ENCODE peak calls at places on chromosomes 12 and 14, in ten cellular contexts. One of them, this sample, is unnamed.

GRCh38 chr14:55747186-55747585 is 167.2 kb downstream of the KTN1 start:
- DNase-seq in activated gamma-delta T cell treated with anti-CD3 and anti-CD28 coated beads, Interleukin-2, amount 50 U/mL, for 16 hours: no peak
- DNase-seq in AML-193: no peak
- DNase-seq in HuH-7: no peak
- DNase-seq in lower leg skin: no peak
- DNase-seq in NCI-H1930: no peak
- DNase-seq in left colon: no peak
- DNase-seq in ELF-1: no peak
- DNase-seq in mucosa of descending colon: no peak
- DNase-seq in HEK293T: no peak
- DNase-seq in this sample: no peak

GRCh38 chr12:80988986-80989385 is 51.3 kb upstream of the LIN7A start:
- DNase-seq in lower leg skin: no peak
- DNase-seq in HEK293T: no peak
- DNase-seq in AML-193: no peak
- DNase-seq in NCI-H1930: no peak
- DNase-seq in HuH-7: no peak
- DNase-seq in left colon: no peak
- DNase-seq in activated gamma-delta T cell treated with anti-CD3 and anti-CD28 coated beads, Interleukin-2, amount 50 U/mL, for 16 hours: no peak
- DNase-seq in mucosa of descending colon: no peak
- DNase-seq in ELF-1: no peak
- DNase-seq in this sample: no peak

GRCh38 chr14:105500036-105500725 is 9.1 kb downstream of the TEDC1 start:
- DNase-seq in activated gamma-delta T cell treated with anti-CD3 and anti-CD28 coated beads, Interleukin-2, amount 50 U/mL, for 16 hours: no peak
- DNase-seq in left colon: no peak
- DNase-seq in AML-193: no peak
- DNase-seq in HuH-7: no peak
- DNase-seq in lower leg skin: no peak
- DNase-seq in NCI-H1930: no peak
- DNase-seq in ELF-1: no peak
- DNase-seq in HEK293T: no peak
- DNase-seq in mucosa of descending colon: peak; percentile 19
- DNase-seq in this sample: no peak

GRCh38 chr14:90445011-90445410 is 48.2 kb downstream of the CALM1 start:
- DNase-seq in HuH-7: no peak
- DNase-seq in HEK293T: no peak
- DNase-seq in ELF-1: peak; percentile 49
- DNase-seq in left colon: no peak
- DNase-seq in mucosa of descending colon: no peak
- DNase-seq in activated gamma-delta T cell treated with anti-CD3 and anti-CD28 coated beads, Interleukin-2, amount 50 U/mL, for 16 hours: no peak
- DNase-seq in AML-193: no peak
- DNase-seq in lower leg skin: no peak
- DNase-seq in NCI-H1930: no peak
- DNase-seq in this sample: no peak

GRCh38 chr12:95424271-95424994 is 49.5 kb upstream of the METAP2 start:
- DNase-seq in ELF-1: no peak
- DNase-seq in HEK293T: no peak
- DNase-seq in left colon: no peak
- DNase-seq in mucosa of descending colon: no peak
- DNase-seq in HuH-7: no peak
- DNase-seq in AML-193: no peak
- DNase-seq in lower leg skin: no peak
- DNase-seq in activated gamma-delta T cell treated with anti-CD3 and anti-CD28 coated beads, Interleukin-2, amount 50 U/mL, for 16 hours: no peak
- DNase-seq in NCI-H1930: no peak
- DNase-seq in this sample: no peak

GRCh38 chr14:95446470-95446869 is 70.0 kb downstream of the SYNE3 start:
- DNase-seq in activated gamma-delta T cell treated with anti-CD3 and anti-CD28 coated beads, Interleukin-2, amount 50 U/mL, for 16 hours: no peak
- DNase-seq in mucosa of descending colon: no peak
- DNase-seq in HEK293T: no peak
- DNase-seq in HuH-7: no peak
- DNase-seq in left colon: no peak
- DNase-seq in NCI-H1930: no peak
- DNase-seq in ELF-1: no peak
- DNase-seq in lower leg skin: no peak
- DNase-seq in AML-193: no peak
- DNase-seq in this sample: no peak

GRCh38 chr12:1966561-1967211 is 37.6 kb downstream of the DCP1B start:
- DNase-seq in mucosa of descending colon: no peak
- DNase-seq in lower leg skin: no peak
- DNase-seq in left colon: no peak
- DNase-seq in HEK293T: no peak
- DNase-seq in AML-193: no peak
- DNase-seq in HuH-7: no peak
- DNase-seq in activated gamma-delta T cell treated with anti-CD3 and anti-CD28 coated beads, Interleukin-2, amount 50 U/mL, for 16 hours: no peak
- DNase-seq in NCI-H1930: no peak
- DNase-seq in ELF-1: no peak
- DNase-seq in this sample: no peak

GRCh38 chr12:125704803-125705202 is 639.6 kb downstream of the AACS start:
- DNase-seq in NCI-H1930: no peak
- DNase-seq in AML-193: no peak
- DNase-seq in mucosa of descending colon: no peak
- DNase-seq in HuH-7: no peak
- DNase-seq in lower leg skin: no peak
- DNase-seq in activated gamma-delta T cell treated with anti-CD3 and anti-CD28 coated beads, Interleukin-2, amount 50 U/mL, for 16 hours: no peak
- DNase-seq in HEK293T: no peak
- DNase-seq in left colon: no peak
- DNase-seq in ELF-1: no peak
- DNase-seq in this sample: no peak

GRCh38 chr12:45268672-45269406 is 52.9 kb downstream of the ANO6 start:
- DNase-seq in AML-193: no peak
- DNase-seq in HuH-7: no peak
- DNase-seq in HEK293T: peak; percentile 55
- DNase-seq in mucosa of descending colon: peak; percentile 36
- DNase-seq in activated gamma-delta T cell treated with anti-CD3 and anti-CD28 coated beads, Interleukin-2, amount 50 U/mL, for 16 hours: no peak
- DNase-seq in NCI-H1930: peak; percentile 64
- DNase-seq in lower leg skin: peak; percentile 57
- DNase-seq in ELF-1: peak; percentile 75
- DNase-seq in left colon: peak; percentile 38
- DNase-seq in this sample: no peak

GRCh38 chr14:96592591-96593388 is 90.6 kb downstream of the PAPOLA start:
- DNase-seq in HEK293T: no peak
- DNase-seq in HuH-7: no peak
- DNase-seq in activated gamma-delta T cell treated with anti-CD3 and anti-CD28 coated beads, Interleukin-2, amount 50 U/mL, for 16 hours: peak; percentile 41
- DNase-seq in AML-193: no peak
- DNase-seq in ELF-1: peak; percentile 65
- DNase-seq in mucosa of descending colon: peak; percentile 67
- DNase-seq in NCI-H1930: no peak
- DNase-seq in lower leg skin: no peak
- DNase-seq in left colon: peak; percentile 56
- DNase-seq in this sample: peak; percentile 74

GRCh38 chr14:100305446-100306255 is 593 bp downstream of the SLC25A29 start:
- DNase-seq in HuH-7: no peak
- DNase-seq in activated gamma-delta T cell treated with anti-CD3 and anti-CD28 coated beads, Interleukin-2, amount 50 U/mL, for 16 hours: peak; percentile 51
- DNase-seq in HEK293T: no peak
- DNase-seq in lower leg skin: no peak
- DNase-seq in left colon: peak; percentile 53
- DNase-seq in mucosa of descending colon: peak; percentile 72
- DNase-seq in ELF-1: no peak
- DNase-seq in AML-193: no peak
- DNase-seq in NCI-H1930: no peak
- DNase-seq in this sample: peak; percentile 25

GRCh38 chr12:94615284-94616216 is 34.8 kb downstream of the TMCC3 start:
- DNase-seq in ELF-1: peak; percentile 78
- DNase-seq in lower leg skin: no peak
- DNase-seq in left colon: peak; percentile 73
- DNase-seq in AML-193: no peak
- DNase-seq in activated gamma-delta T cell treated with anti-CD3 and anti-CD28 coated beads, Interleukin-2, amount 50 U/mL, for 16 hours: no peak
- DNase-seq in HEK293T: peak; percentile 19
- DNase-seq in NCI-H1930: no peak
- DNase-seq in HuH-7: no peak
- DNase-seq in mucosa of descending colon: peak; percentile 66
- DNase-seq in this sample: no peak

GRCh38 chr12:46661161-46661845 is 164.5 kb downstream of the SLC38A4 start:
- DNase-seq in HuH-7: peak; percentile 42
- DNase-seq in activated gamma-delta T cell treated with anti-CD3 and anti-CD28 coated beads, Interleukin-2, amount 50 U/mL, for 16 hours: no peak
- DNase-seq in AML-193: peak; percentile 77
- DNase-seq in left colon: no peak
- DNase-seq in lower leg skin: peak; percentile 42
- DNase-seq in ELF-1: peak; percentile 22
- DNase-seq in NCI-H1930: peak; percentile 72
- DNase-seq in mucosa of descending colon: no peak
- DNase-seq in HEK293T: peak; percentile 45
- DNase-seq in this sample: no peak

GRCh38 chr14:99194736-99195135 is 77.3 kb downstream of the BCL11B start:
- DNase-seq in AML-193: no peak
- DNase-seq in HEK293T: no peak
- DNase-seq in mucosa of descending colon: no peak
- DNase-seq in left colon: no peak
- DNase-seq in NCI-H1930: no peak
- DNase-seq in activated gamma-delta T cell treated with anti-CD3 and anti-CD28 coated beads, Interleukin-2, amount 50 U/mL, for 16 hours: no peak
- DNase-seq in ELF-1: no peak
- DNase-seq in lower leg skin: no peak
- DNase-seq in HuH-7: no peak
- DNase-seq in this sample: no peak

GRCh38 chr12:59650594-59651229 is 54.9 kb downstream of the SLC16A7 start:
- DNase-seq in HEK293T: peak; percentile 3
- DNase-seq in AML-193: no peak
- DNase-seq in HuH-7: peak; percentile 10
- DNase-seq in NCI-H1930: no peak
- DNase-seq in lower leg skin: no peak
- DNase-seq in activated gamma-delta T cell treated with anti-CD3 and anti-CD28 coated beads, Interleukin-2, amount 50 U/mL, for 16 hours: no peak
- DNase-seq in left colon: no peak
- DNase-seq in mucosa of descending colon: no peak
- DNase-seq in ELF-1: no peak
- DNase-seq in this sample: no peak

GRCh38 chr12:89648211-89648930 is 60.3 kb downstream of the ATP2B1 start:
- DNase-seq in HuH-7: peak; percentile 53
- DNase-seq in mucosa of descending colon: no peak
- DNase-seq in left colon: no peak
- DNase-seq in ELF-1: peak; percentile 95
- DNase-seq in NCI-H1930: no peak
- DNase-seq in activated gamma-delta T cell treated with anti-CD3 and anti-CD28 coated beads, Interleukin-2, amount 50 U/mL, for 16 hours: no peak
- DNase-seq in lower leg skin: no peak
- DNase-seq in HEK293T: no peak
- DNase-seq in AML-193: no peak
- DNase-seq in this sample: no peak

GRCh38 chr12:109953656-109954055 is 42.5 kb downstream of the GIT2 start:
- DNase-seq in activated gamma-delta T cell treated with anti-CD3 and anti-CD28 coated beads, Interleukin-2, amount 50 U/mL, for 16 hours: no peak
- DNase-seq in NCI-H1930: no peak
- DNase-seq in HEK293T: no peak
- DNase-seq in left colon: no peak
- DNase-seq in mucosa of descending colon: no peak
- DNase-seq in lower leg skin: no peak
- DNase-seq in HuH-7: no peak
- DNase-seq in ELF-1: no peak
- DNase-seq in AML-193: no peak
- DNase-seq in this sample: no peak

GRCh38 chr14:42090122-42090521 is 483.4 kb downstream of the LRFN5 start:
- DNase-seq in HEK293T: no peak
- DNase-seq in HuH-7: no peak
- DNase-seq in NCI-H1930: no peak
- DNase-seq in left colon: no peak
- DNase-seq in activated gamma-delta T cell treated with anti-CD3 and anti-CD28 coated beads, Interleukin-2, amount 50 U/mL, for 16 hours: no peak
- DNase-seq in mucosa of descending colon: no peak
- DNase-seq in ELF-1: no peak
- DNase-seq in AML-193: no peak
- DNase-seq in lower leg skin: no peak
- DNase-seq in this sample: no peak

GRCh38 chr14:51369814-51370213 is 129.8 kb downstream of the TMX1 start:
- DNase-seq in NCI-H1930: no peak
- DNase-seq in ELF-1: peak; percentile 30
- DNase-seq in HuH-7: peak; percentile 33
- DNase-seq in activated gamma-delta T cell treated with anti-CD3 and anti-CD28 coated beads, Interleukin-2, amount 50 U/mL, for 16 hours: no peak
- DNase-seq in left colon: peak; percentile 7
- DNase-seq in AML-193: peak; percentile 10
- DNase-seq in lower leg skin: no peak
- DNase-seq in HEK293T: no peak
- DNase-seq in mucosa of descending colon: no peak
- DNase-seq in this sample: peak; percentile 17

GRCh38 chr14:56608682-56609081 is 29.1 kb downstream of the TMEM260 start:
- DNase-seq in HEK293T: no peak
- DNase-seq in lower leg skin: no peak
- DNase-seq in mucosa of descending colon: no peak
- DNase-seq in HuH-7: no peak
- DNase-seq in AML-193: no peak
- DNase-seq in NCI-H1930: peak; percentile 4
- DNase-seq in activated gamma-delta T cell treated with anti-CD3 and anti-CD28 coated beads, Interleukin-2, amount 50 U/mL, for 16 hours: no peak
- DNase-seq in ELF-1: no peak
- DNase-seq in left colon: no peak
- DNase-seq in this sample: no peak

GRCh38 chr12:96083020-96083489 is 47.7 kb upstream of the LTA4H start:
- DNase-seq in HEK293T: no peak
- DNase-seq in ELF-1: no peak
- DNase-seq in AML-193: no peak
- DNase-seq in activated gamma-delta T cell treated with anti-CD3 and anti-CD28 coated beads, Interleukin-2, amount 50 U/mL, for 16 hours: no peak
- DNase-seq in left colon: no peak
- DNase-seq in mucosa of descending colon: no peak
- DNase-seq in lower leg skin: no peak
- DNase-seq in HuH-7: no peak
- DNase-seq in NCI-H1930: no peak
- DNase-seq in this sample: no peak

GRCh38 chr14:99075771-99076370 is 196.1 kb downstream of the BCL11B start:
- DNase-seq in ELF-1: no peak
- DNase-seq in HEK293T: no peak
- DNase-seq in AML-193: peak; percentile 76
- DNase-seq in NCI-H1930: no peak
- DNase-seq in lower leg skin: no peak
- DNase-seq in mucosa of descending colon: no peak
- DNase-seq in activated gamma-delta T cell treated with anti-CD3 and anti-CD28 coated beads, Interleukin-2, amount 50 U/mL, for 16 hours: no peak
- DNase-seq in HuH-7: no peak
- DNase-seq in left colon: no peak
- DNase-seq in this sample: no peak

This sample was measured in activated CD4-positive, alpha-beta memory T cell treated with anti-CD3 and anti-CD28 coated beads, Interleukin-2, amount 10 ng/mL, durations not matched to agents 7 days and 5 days.